ENCODE peak calls at places on chromosomes 16 and 17, in four cellular contexts. O is HFFc6, D is PC-9, E is progenitor cell of endocrine pancreas. R is an unnamed sample.

GRCh38 chr16:56343661-56344517 is 81.5 kb downstream of the AMFR start:
- DNase-seq in E (no peak), O (peak; percentile 28), D (peak; percentile 38), R (no peak)

GRCh38 chr16:68086336-68086821 is 1.2 kb downstream of the NFATC3 start:
- DNase-seq in D (no peak), O (peak; percentile 49), E (no peak), R (no peak)

GRCh38 chr16:49620868-49621239 is 235.1 kb downstream of the ZNF423 start:
- DNase-seq in O (no peak), E (no peak), D (no peak), R (no peak)

GRCh38 chr17:74345433-74346241 is 16.0 kb downstream of the BTBD17 start:
- DNase-seq in O (no peak), D (no peak), E (no peak), R (no peak)

GRCh38 chr16:68227183-68227793 is 8.6 kb downstream of the ESRP2 start:
- DNase-seq in D (no peak), O (no peak), E (no peak), R (peak; percentile 40)

GRCh38 chr17:7888184-7888920 is at the start of gene CHD3:
- DNase-seq in E (no peak), O (no peak), D (peak; percentile 84), R (no peak)

GRCh38 chr17:67441052-67441738 is 64.1 kb downstream of the PITPNC1 start:
- DNase-seq in O (peak; percentile 88), D (no peak), E (no peak), R (peak; percentile 36)

GRCh38 chr16:73268311-73268997 is 220.5 kb upstream of the ZFHX3 start:
- DNase-seq in O (no peak), E (no peak), D (no peak), R (no peak)

GRCh38 chr16:2237076-2237551 is 870 bp downstream of the DNASE1L2 start:
- DNase-seq in E (no peak), O (no peak), D (no peak), R (no peak)

GRCh38 chr17:1577186-1577585 is 14.6 kb upstream of the PITPNA start:
- DNase-seq in O (peak; percentile 66), D (no peak), E (no peak), R (peak; percentile 59)

GRCh38 chr17:72104164-72104862 is 16.5 kb upstream of the SOX9 start:
- DNase-seq in D (no peak), E (no peak), O (no peak), R (no peak)

GRCh38 chr16:86338403-86339115 is 171.8 kb upstream of the FOXF1 start:
- DNase-seq in E (no peak), O (no peak), D (no peak), R (no peak)

GRCh38 chr17:67469208-67469980 is 92.3 kb downstream of the PITPNC1 start:
- DNase-seq in E (no peak), O (no peak), D (no peak), R (peak; percentile 15)

GRCh38 chr16:2776500-2777139 is 460 bp downstream of the ELOB start:
- DNase-seq in D (no peak), E (no peak), O (no peak), R (peak; percentile 66)

GRCh38 chr16:58029410-58029809 is 3.9 kb downstream of the MMP15 start:
- DNase-seq in D (no peak), O (no peak), E (no peak), R (peak; percentile 15)

GRCh38 chr17:19867094-19867653 is 562 bp downstream of the ULK2 start:
- DNase-seq in O (peak; percentile 27), E (peak; percentile 57), D (no peak), R (peak; percentile 80)

GRCh38 chr16:57882797-57883196 is 80.5 kb upstream of the KIFC3 start:
- DNase-seq in D (no peak), E (no peak), O (peak; percentile 7), R (peak; percentile 19)

GRCh38 chr17:17779015-17779611 is 57.7 kb downstream of the SREBF1 start:
- DNase-seq in O (no peak), D (no peak), E (no peak), R (no peak)

GRCh38 chr16:558298-559020 is 1.7 kb upstream of the PRR35 start:
- DNase-seq in D (no peak), O (no peak), E (no peak), R (no peak)

GRCh38 chr17:7932949-7933348 is 943 bp downstream of the CNTROB start:
- DNase-seq in E (no peak), D (peak; percentile 49), O (peak; percentile 80), R (no peak)

GRCh38 chr17:69525920-69526841 is 111.7 kb downstream of the MAP2K6 start:
- DNase-seq in O (peak; percentile 56), D (peak; percentile 46), E (peak; percentile 11), R (peak; percentile 32)

GRCh38 chr17:57357830-57358426 is 101.6 kb downstream of the MSI2 start:
- DNase-seq in O (no peak), D (peak; percentile 95), E (no peak), R (peak; percentile 41)

GRCh38 chr17:57482657-57483056 is 226.3 kb downstream of the MSI2 start:
- DNase-seq in O (peak; percentile 11), D (no peak), E (no peak), R (no peak)

GRCh38 chr16:69057400-69058378 is 47.8 kb upstream of the HAS3 start:
- DNase-seq in D (peak; percentile 86), O (peak; percentile 87), E (no peak), R (peak; percentile 17)

GRCh38 chr16:88649924-88650748 is 717 bp downstream of the CYBA start:
- DNase-seq in E (no peak), O (no peak), D (no peak), R (peak; percentile 74)

GRCh38 chr17:17935321-17936271 is 36.6 kb downstream of the TOM1L2 start:
- DNase-seq in E (no peak), O (peak; percentile 93), D (peak; percentile 93), R (no peak)

GRCh38 chr16:10625595-10626357 is 45.4 kb upstream of the EMP2 start:
- DNase-seq in D (peak; percentile 51), O (no peak), E (no peak), R (no peak)

GRCh38 chr16:74190292-74190691 is 106.3 kb upstream of the PSMD7 start:
- DNase-seq in E (no peak), D (no peak), O (no peak), R (no peak)

GRCh38 chr16:57479422-57480126 is 6.7 kb downstream of the DOK4 start:
- DNase-seq in O (peak; percentile 40), D (no peak), E (no peak), R (no peak)

GRCh38 chr17:4072487-4073157 is 70.2 kb downstream of the ZZEF1 start:
- DNase-seq in E (no peak), O (peak; percentile 58), D (peak; percentile 70), R (no peak)

GRCh38 chr16:62035115-62036092 is 834 bp downstream of the CDH8 start:
- DNase-seq in D (no peak), O (no peak), E (peak; percentile 18), R (no peak)

GRCh38 chr17:68820825-68821481 is 134.2 kb downstream of the ABCA8 start:
- DNase-seq in O (no peak), D (no peak), E (no peak), R (no peak)

GRCh38 chr16:16021988-16022682 is 72.7 kb downstream of the ABCC1 start:
- DNase-seq in D (peak; percentile 96), E (peak; percentile 27), O (peak; percentile 96), R (no peak)

GRCh38 chr16:8194795-8195194 is 395.5 kb downstream of the TMEM114 start:
- DNase-seq in E (no peak), O (no peak), D (no peak), R (no peak)

GRCh38 chr16:56576585-56577299 is 11.9 kb downstream of the MT4 start:
- DNase-seq in D (peak; percentile 95), E (peak; percentile 23), O (peak; percentile 38), R (peak; percentile 86)

GRCh38 chr16:58515125-58515870 is at the start of gene SETD6:
- DNase-seq in D (peak; percentile 77), O (peak; percentile 17), E (peak; percentile 79), R (peak; percentile 93)

GRCh38 chr17:19645608-19646250 is 2.8 kb upstream of the ALDH3A2 start:
- DNase-seq in D (no peak), E (no peak), O (peak; percentile 11), R (peak; percentile 74)

GRCh38 chr16:79331064-79331463 is 269.5 kb downstream of the MAF start:
- DNase-seq in E (no peak), D (no peak), O (no peak), R (no peak)

GRCh38 chr16:13507530-13507929 is 412.4 kb upstream of the ERCC4 start:
- DNase-seq in E (no peak), O (no peak), D (no peak), R (no peak)

DNA sequence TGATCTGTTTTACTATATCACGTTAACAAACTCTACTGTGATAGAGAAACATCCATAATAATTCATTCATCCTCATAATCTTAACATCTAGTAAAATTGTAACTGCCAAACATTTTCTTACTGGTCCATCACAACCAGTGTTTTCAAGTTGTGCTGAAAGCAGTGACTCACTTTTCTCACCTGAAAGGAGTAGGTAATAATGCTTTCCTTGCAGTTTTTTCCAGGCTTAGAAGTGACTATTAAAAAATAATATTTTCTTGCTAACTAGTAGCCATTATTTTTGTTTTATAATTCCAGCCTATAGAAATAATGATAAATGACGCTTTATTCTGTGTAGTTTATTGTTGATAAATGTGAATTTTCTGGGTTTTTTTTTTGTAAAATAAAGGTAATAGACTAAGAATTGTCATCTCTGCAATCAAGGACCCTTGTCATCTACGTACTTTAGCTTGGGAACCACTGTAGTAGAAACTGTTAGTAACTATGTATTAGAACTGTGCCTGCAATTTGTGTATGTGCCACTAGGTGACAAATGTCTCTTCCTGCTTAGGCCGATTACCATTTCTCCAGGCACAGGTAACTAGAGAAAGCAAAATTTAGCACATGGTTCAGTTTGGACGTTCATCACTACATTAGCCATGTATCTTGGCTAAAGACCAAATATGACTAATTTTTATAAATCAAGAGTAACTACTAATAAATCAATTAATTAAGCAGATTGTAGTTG is 409.4 kb upstream of the ERCC4 start:
- DNase-seq in D (no peak), E (no peak), O (no peak), R (no peak)
- TF ChIP-seq CTCF in D (peak; percentile 49), E (peak; percentile 47), O (peak; percentile 52), R (no peak)

GRCh38 chr16:48143816-48144215 is 12.0 kb downstream of the ABCC12 start:
- DNase-seq in D (no peak), E (no peak), O (no peak), R (no peak)
- TF ChIP-seq CTCF in D (no peak), E (no peak), O (no peak), R (no peak)

GRCh38 chr16:66660422-66661209 is 35.9 kb downstream of the CMTM4 start:
- DNase-seq in E (no peak), O (peak; percentile 91), D (no peak), R (no peak)
- TF ChIP-seq CTCF in E (no peak), O (peak; percentile 50), D (no peak), R (no peak)

GRCh38 chr17:79970576-79971068 is 65.0 kb downstream of the TBC1D16 start:
- DNase-seq in O (no peak), D (no peak), E (no peak), R (peak; percentile 46)
- TF ChIP-seq CTCF in O (peak; percentile 67), D (peak; percentile 44), E (peak; percentile 72), R (peak; percentile 17)

DNA sequence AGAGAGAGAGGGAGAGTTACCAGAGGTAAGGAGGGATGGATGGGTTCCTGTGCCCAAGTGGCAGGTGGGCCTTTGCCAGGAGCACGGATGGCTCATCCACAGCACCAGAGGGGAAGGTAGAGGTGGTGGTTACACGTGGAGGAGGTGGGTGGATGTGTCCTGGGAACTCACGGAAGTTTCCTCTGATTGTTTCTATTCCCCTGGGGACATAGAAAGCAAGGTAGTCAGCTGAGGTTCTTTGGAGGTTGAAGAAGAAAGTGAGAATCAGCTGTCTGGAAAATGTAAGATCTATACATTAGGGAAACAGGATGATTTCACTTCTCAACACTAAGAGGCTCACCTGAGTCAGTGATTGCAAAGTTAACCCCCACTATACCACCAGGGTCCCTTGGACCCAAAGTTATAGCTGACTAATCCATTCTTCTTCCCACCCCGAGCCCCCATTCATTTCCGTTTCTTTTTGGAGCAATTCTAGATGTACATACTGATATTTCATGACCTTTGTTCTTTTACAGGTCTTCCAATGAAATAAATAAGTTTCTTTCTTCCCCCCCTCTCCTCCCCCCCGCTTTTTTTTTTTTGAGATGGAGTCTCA is 27.5 kb upstream of the ARL4D start:
- DNase-seq in D (no peak), E (no peak), O (no peak), R (no peak)
- TF ChIP-seq CTCF in D (no peak), E (no peak), O (no peak), R (no peak)

R was measured in GM20000.